ENCODE peak calls at places on chromosomes 11 and 22, in six cellular contexts. I is fibroblast of mammary gland, G is T-helper 17 cell, A is NCI-H2081, D is foreskin fibroblast, Y is Daoy. N is an unnamed sample.

GRCh38 chr11:80948781-80949180 is 1508.0 kb upstream of the TENM4 start:
- DNase-seq in I (no peak), G (no peak), A (no peak), D (no peak), Y (no peak), N (no peak)

GRCh38 chr11:68403424-68403823 is 57.1 kb upstream of the PPP6R3 start:
- DNase-seq in I (no peak), G (no peak), A (no peak), D (no peak), Y (no peak), N (no peak)

GRCh38 chr11:45527898-45528297 is 137.5 kb downstream of the CHST1 start:
- DNase-seq in I (peak), G (no peak), A (no peak), D (no peak), Y (no peak), N (peak)

GRCh38 chr11:36075053-36075452 is 131.2 kb downstream of the LDLRAD3 start:
- DNase-seq in I (peak), G (no peak), A (no peak), D (peak), Y (peak), N (peak)

GRCh38 chr11:116694017-116694725 is 78.6 kb downstream of the BUD13 start:
- DNase-seq in I (no peak), G (no peak), A (no peak), D (no peak), Y (no peak), N (no peak)

GRCh38 chr22:37472418-37473006 is 13.7 kb downstream of the MFNG start:
- DNase-seq in I (peak), G (peak), A (no peak), D (peak), Y (peak), N (no peak)

GRCh38 chr11:8267831-8268529 is 4.3 kb upstream of the LMO1 start:
- DNase-seq in I (no peak), G (no peak), A (peak), D (peak), Y (peak), N (no peak)

GRCh38 chr11:76601712-76602111 is 68.8 kb downstream of the LRRC32 start:
- DNase-seq in I (no peak), G (no peak), A (no peak), D (no peak), Y (no peak), N (no peak)

GRCh38 chr11:61842421-61842820 is 14.3 kb downstream of the FADS2 start:
- DNase-seq in I (no peak), G (no peak), A (no peak), D (no peak), Y (no peak), N (no peak)

GRCh38 chr22:39308614-39309363 is 10.6 kb downstream of the RPL3 start:
- DNase-seq in I (peak), G (no peak), A (no peak), D (peak), Y (peak), N (peak)

GRCh38 chr11:118437046-118437735 is 899 bp downstream of the KMT2A start:
- DNase-seq in I (peak), G (peak), A (peak), D (peak), Y (peak), N (peak)

GRCh38 chr22:48605856-48606255 is 1221.8 kb downstream of the BRD1 start:
- DNase-seq in I (no peak), G (no peak), A (no peak), D (no peak), Y (peak), N (no peak)

GRCh38 chr11:74169736-74170458 is 905 bp downstream of the C2CD3 start:
- DNase-seq in I (no peak), G (no peak), A (no peak), D (no peak), Y (peak), N (peak)

GRCh38 chr22:39389420-39389819 is 10.2 kb upstream of the TAB1 start:
- DNase-seq in I (no peak), G (no peak), A (no peak), D (no peak), Y (no peak), N (no peak)

GRCh38 chr22:33438273-33438672 is 380.1 kb upstream of the SYN3 start:
- DNase-seq in I (peak), G (no peak), A (no peak), D (peak), Y (peak), N (peak)

GRCh38 chr22:43642319-43642718 is 169.8 kb downstream of the EFCAB6 start:
- DNase-seq in I (no peak), G (no peak), A (no peak), D (no peak), Y (no peak), N (no peak)

GRCh38 chr11:77190331-77191075 is 62.5 kb downstream of the MYO7A start:
- DNase-seq in I (no peak), G (no peak), A (no peak), D (no peak), Y (no peak), N (no peak)

GRCh38 chr11:130094614-130095013 is 24.9 kb downstream of the APLP2 start:
- DNase-seq in I (no peak), G (no peak), A (no peak), D (no peak), Y (no peak), N (no peak)

GRCh38 chr22:41966607-41967240 is 2.5 kb upstream of the SEPTIN3 start:
- DNase-seq in I (peak), G (peak), A (peak), D (peak), Y (peak), N (peak)

GRCh38 chr11:65316311-65316978 is 1.8 kb downstream of the CDC42EP2 start:
- DNase-seq in I (peak), G (no peak), A (no peak), D (peak), Y (peak), N (peak)

GRCh38 chr11:60130496-60130895 is 42.0 kb downstream of the MS4A2 start:
- DNase-seq in I (peak), G (no peak), A (peak), D (no peak), Y (peak), N (peak)

GRCh38 chr11:1399386-1400167 is 9.8 kb downstream of the BRSK2 start:
- DNase-seq in I (no peak), G (no peak), A (peak), D (peak), Y (no peak), N (no peak)

GRCh38 chr22:27641049-27641790 is 160.3 kb downstream of the MN1 start:
- DNase-seq in I (no peak), G (no peak), A (no peak), D (peak), Y (no peak), N (no peak)

GRCh38 chr11:133214646-133215045 is 317.7 kb downstream of the OPCML start:
- DNase-seq in I (no peak), G (no peak), A (no peak), D (no peak), Y (no peak), N (no peak)

GRCh38 chr11:129930743-129931142 is 35.4 kb upstream of the NFRKB start:
- DNase-seq in I (no peak), G (no peak), A (no peak), D (no peak), Y (no peak), N (no peak)

GRCh38 chr11:10606536-10607208 is 38.2 kb upstream of the LYVE1 start:
- DNase-seq in I (peak), G (no peak), A (no peak), D (peak), Y (peak), N (peak)

GRCh38 chr11:2825261-2825885 is 60.2 kb downstream of the CDKN1C start:
- DNase-seq in I (peak), G (no peak), A (no peak), D (peak), Y (peak), N (no peak)

GRCh38 chr22:19855504-19856409 is 1.1 kb upstream of the GNB1L start:
- DNase-seq in I (peak), G (no peak), A (peak), D (peak), Y (peak), N (peak)

GRCh38 chr11:117861151-117862018 is 15.1 kb downstream of the FXYD6 start:
- DNase-seq in I (peak), G (no peak), A (peak), D (peak), Y (peak), N (peak)

GRCh38 chr22:46827072-46827780 is 64.8 kb downstream of the TBC1D22A start:
- DNase-seq in I (no peak), G (no peak), A (no peak), D (no peak), Y (no peak), N (no peak)

GRCh38 chr11:2732261-2732939 is 32.6 kb upstream of the KCNQ1OT1 start:
- DNase-seq in I (no peak), G (no peak), A (no peak), D (no peak), Y (no peak), N (peak)